ENCODE peak calls at places on chromosome 2, in seven cellular contexts. M, B, E, D, K, U and X are unnamed samples.

GRCh38 chr2:182280128-182280527 is 146.7 kb downstream of the PDE1A start:
- DNase-seq in B (no peak), E (no peak), U (no peak), K (no peak), M (no peak), D (no peak), X (no peak)

GRCh38 chr2:43007901-43008300 is 215.5 kb upstream of the HAAO start:
- DNase-seq in D (no peak), K (no peak), B (no peak), M (no peak), U (no peak), E (no peak), X (no peak)

GRCh38 chr2:23513245-23513880 is 128.4 kb downstream of the KLHL29 start:
- DNase-seq in U (no peak), M (no peak), K (no peak), B (no peak), D (no peak), E (no peak), X (no peak)

GRCh38 chr2:204353823-204354222 is 191.5 kb upstream of the PARD3B start:
- DNase-seq in E (no peak), K (no peak), U (no peak), M (no peak), B (no peak), D (no peak), X (no peak)

GRCh38 chr2:232116839-232117238 is 155.3 kb downstream of the DIS3L2 start:
- DNase-seq in K (no peak), M (no peak), B (no peak), U (no peak), E (no peak), D (no peak), X (no peak)

GRCh38 chr2:76544901-76545300 is 834.2 kb upstream of the GCFC2 start:
- DNase-seq in K (no peak), M (no peak), B (no peak), E (no peak), U (no peak), D (no peak), X (no peak)

GRCh38 chr2:8656811-8657210 is 25.0 kb upstream of the ID2 start:
- DNase-seq in M (no peak), U (no peak), D (no peak), B (no peak), K (no peak), E (no peak), X (no peak)

GRCh38 chr2:217098435-217098834 is 238.6 kb upstream of the TNP1 start:
- DNase-seq in K (no peak), B (no peak), U (no peak), E (no peak), M (no peak), D (no peak), X (no peak)

DNA sequence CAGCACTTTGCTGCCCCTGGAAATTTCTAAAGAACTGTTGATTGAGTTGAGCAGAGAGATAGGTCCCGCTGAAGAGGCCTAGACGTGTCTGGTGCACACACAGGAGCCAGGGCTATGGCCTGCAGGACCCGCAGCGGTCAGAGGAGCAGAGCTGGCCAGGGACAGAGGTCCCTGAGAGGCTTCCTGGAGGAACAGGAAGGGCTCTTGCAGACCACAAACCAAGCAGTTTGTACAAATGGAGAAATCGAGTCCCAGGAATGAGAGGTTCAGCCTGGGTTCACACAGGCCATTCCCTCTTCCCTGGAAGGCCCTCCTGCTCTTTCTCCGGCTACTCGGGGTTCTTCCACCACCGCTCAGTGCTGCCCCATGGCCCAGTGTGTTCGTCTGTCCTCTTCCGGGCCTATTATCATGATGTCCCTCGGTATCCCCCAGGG is 1.2 kb upstream of the BIN1 start:
- DNase-seq in E (no peak), M (no peak), D (no peak), B (no peak), K (no peak), U (no peak), X (no peak)
- H3K27ac ChIP-seq in E (peak), M (no peak), D (no peak), B (peak), K (no peak), U (peak), X (peak)

GRCh38 chr2:240431276-240431662 is 4.2 kb upstream of the GPC1 start:
- DNase-seq in U (no peak), E (peak), M (no peak), D (no peak), K (no peak), B (no peak), X (no peak)
- H3K27ac ChIP-seq in U (no peak), E (no peak), M (no peak), D (no peak), K (no peak), B (peak), X (no peak)

DNA sequence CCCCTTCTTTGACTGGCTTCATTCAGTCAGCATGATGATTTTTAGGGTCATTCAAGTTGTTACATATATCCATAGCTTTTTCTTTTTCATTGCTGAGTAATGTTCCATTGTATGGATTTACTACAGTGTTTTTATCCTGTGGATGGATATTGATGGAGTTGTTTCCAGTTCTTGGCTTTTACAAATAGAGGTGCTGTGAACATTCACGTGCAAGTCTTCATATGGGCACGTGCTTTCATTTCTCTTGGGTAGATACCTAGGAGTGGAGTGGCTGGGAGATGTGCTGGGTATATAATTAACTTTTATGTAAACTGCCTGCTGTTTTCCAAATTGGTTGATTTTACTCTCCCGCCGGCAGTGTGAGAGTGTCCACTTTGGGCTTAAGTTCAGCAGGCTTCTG is 16.5 kb downstream of the AGAP1 start:
- DNase-seq in B (no peak), M (no peak), K (no peak), E (no peak), U (no peak), D (no peak), X (no peak)
- H3K27ac ChIP-seq in B (no peak), M (no peak), K (no peak), E (peak), U (no peak), D (no peak), X (no peak)

GRCh38 chr2:95757988-95758387 is 166.2 kb downstream of the TRIM43 start:
- DNase-seq in D (no peak), K (no peak), B (no peak), E (no peak), M (no peak), U (no peak), X (no peak)

GRCh38 chr2:95759481-95760246 is 167.9 kb downstream of the TRIM43 start:
- DNase-seq in B (no peak), M (no peak), E (no peak), D (no peak), K (no peak), U (no peak), X (no peak)

GRCh38 chr2:95761556-95761955 is 169.8 kb downstream of the TRIM43 start:
- DNase-seq in K (no peak), B (no peak), D (no peak), E (no peak), U (no peak), M (no peak), X (no peak)

DNA sequence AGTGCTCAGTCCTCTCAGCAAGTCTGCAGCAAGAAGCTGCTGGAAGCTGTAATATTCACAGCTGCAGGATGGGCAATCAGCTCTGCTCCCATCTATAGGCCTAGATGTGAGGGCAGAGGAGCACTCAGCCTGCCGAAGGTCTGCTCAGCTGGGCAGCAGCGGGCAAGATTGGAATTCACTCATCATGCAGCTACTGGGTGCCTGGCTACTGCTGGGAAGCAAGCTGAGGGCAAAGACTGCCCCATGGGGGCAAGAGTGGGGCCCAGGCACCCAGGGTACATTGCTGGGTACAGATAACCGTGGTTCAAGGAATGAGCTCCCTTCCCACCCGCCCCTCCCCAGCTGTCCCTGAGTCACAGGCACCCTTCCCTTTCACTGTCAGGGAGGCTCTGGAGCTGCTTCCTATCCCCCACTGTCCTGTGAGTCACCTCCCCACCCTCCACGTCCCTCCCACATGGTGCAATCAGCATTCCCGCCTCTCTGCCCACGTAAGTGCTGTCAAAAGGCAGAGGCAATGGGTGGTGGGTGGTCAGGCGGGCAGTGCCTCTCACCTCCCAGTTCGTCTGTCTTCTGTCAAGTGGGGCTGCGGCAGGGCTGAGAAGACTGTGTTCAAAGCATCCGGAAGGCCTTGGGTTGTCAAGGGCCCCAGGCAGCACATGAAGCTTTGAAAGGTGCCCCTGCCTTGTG is 169.2 kb downstream of the TRIM43 start:
- DNase-seq in U (peak), D (peak), K (no peak), E (no peak), B (peak), M (no peak), X (no peak)
- H3K27ac ChIP-seq in U (no peak), D (no peak), K (no peak), E (no peak), B (no peak), M (no peak), X (no peak)

GRCh38 chr2:111133603-111134002 is 12.9 kb downstream of the BCL2L11 start:
- DNase-seq in U (no peak), M (no peak), K (no peak), E (no peak), B (no peak), D (no peak), X (no peak)

GRCh38 chr2:111135910-111136297 is 15.2 kb downstream of the BCL2L11 start:
- DNase-seq in M (no peak), E (no peak), U (no peak), B (no peak), D (no peak), K (peak), X (no peak)

GRCh38 chr2:111138834-111139233 is 18.1 kb downstream of the BCL2L11 start:
- DNase-seq in B (no peak), M (no peak), U (no peak), D (no peak), K (no peak), E (no peak), X (no peak)

GRCh38 chr2:111134082-111134481 is 13.4 kb downstream of the BCL2L11 start:
- DNase-seq in M (no peak), D (no peak), E (no peak), U (no peak), K (no peak), B (no peak), X (no peak)

GRCh38 chr2:111135237-111135909 is 14.7 kb downstream of the BCL2L11 start:
- DNase-seq in E (no peak), M (no peak), B (no peak), D (no peak), K (no peak), U (no peak), X (no peak)
- H3K27ac ChIP-seq in E (no peak), M (no peak), B (no peak), D (no peak), K (no peak), U (no peak), X (no peak)

GRCh38 chr2:28639836-28640235 is 111.8 kb upstream of the PPP1CB start:
- DNase-seq in E (no peak), B (no peak), K (no peak), M (no peak), U (no peak), D (no peak), X (no peak)
- H3K27ac ChIP-seq in E (no peak), B (peak), K (no peak), M (no peak), U (no peak), D (no peak), X (no peak)